ENCODE peak calls at places on chromosomes 2 and 18, in four cellular contexts. L is GM13977; P is stimulated activated CD4-positive, alpha-beta T cell treated with anti-CD3 and anti-CD28 coated beads, Interleukin-4, amount 100 ng/mL, for 24 hours; M is WTC11. F is an unnamed sample.
A peak's percentile ranks its signal among the peaks of the same experiment; 100 is the strongest.

GRCh38 chr2:112794131-112794733 is 9.9 kb upstream of the IL1A start:
- DNase-seq in L (peak; percentile 31), P (peak; percentile 27), M (no peak), F (peak; percentile 55)

GRCh38 chr2:27009083-27009482 is 23.7 kb upstream of the TMEM214 start:
- DNase-seq in L (no peak), P (no peak), M (no peak), F (no peak)

GRCh38 chr2:23803965-23804542 is 122.9 kb downstream of the ATAD2B start:
- DNase-seq in L (no peak), P (no peak), M (peak; percentile 39), F (peak; percentile 12)

GRCh38 chr2:23351388-23352141 is 33.4 kb upstream of the KLHL29 start:
- DNase-seq in L (peak; percentile 91), P (peak; percentile 60), M (peak; percentile 85), F (peak; percentile 78)

GRCh38 chr2:176445831-176446433 is 176.7 kb downstream of the MTX2 start:
- DNase-seq in L (no peak), P (no peak), M (no peak), F (no peak)

GRCh38 chr18:53556450-53556849 is 668.0 kb downstream of the MBD2 start:
- DNase-seq in L (no peak), P (no peak), M (no peak), F (no peak)

GRCh38 chr2:215950009-215950408 is 63.3 kb downstream of the MREG start:
- DNase-seq in L (peak; percentile 50), P (no peak), M (no peak), F (no peak)

GRCh38 chr2:150806336-150806735 is 318.9 kb upstream of the RND3 start:
- DNase-seq in L (no peak), P (no peak), M (no peak), F (no peak)

GRCh38 chr2:16487686-16488085 is 177.9 kb downstream of the CYRIA start:
- DNase-seq in L (no peak), P (no peak), M (no peak), F (no peak)

GRCh38 chr2:21515903-21516302 is 392.1 kb downstream of the TDRD15 start:
- DNase-seq in L (no peak), P (no peak), M (no peak), F (no peak)

GRCh38 chr2:19299032-19299431 is 59.4 kb downstream of the OSR1 start:
- DNase-seq in L (no peak), P (no peak), M (no peak), F (no peak)

GRCh38 chr2:120383191-120383590 is 37.3 kb downstream of the INHBB start:
- DNase-seq in L (no peak), P (no peak), M (no peak), F (no peak)

GRCh38 chr2:9594361-9595063 is 36.3 kb downstream of the YWHAQ start:
- DNase-seq in L (no peak), P (peak; percentile 39), M (no peak), F (peak; percentile 21)

GRCh38 chr2:9333591-9334171 is 89.6 kb downstream of the ITGB1BP1 start:
- DNase-seq in L (no peak), P (no peak), M (peak; percentile 34), F (peak; percentile 45)

GRCh38 chr2:172465417-172466334 is 38.3 kb downstream of the ITGA6 start:
- DNase-seq in L (peak; percentile 52), P (peak; percentile 81), M (peak; percentile 63), F (peak; percentile 91)

GRCh38 chr18:54822872-54823845 is 5.1 kb upstream of the RAB27B start:
- DNase-seq in L (no peak), P (no peak), M (no peak), F (no peak)

GRCh38 chr2:56118474-56118873 is 65.3 kb upstream of the CCDC85A start:
- DNase-seq in L (no peak), P (no peak), M (no peak), F (no peak)

GRCh38 chr2:19746611-19747309 is 155.0 kb downstream of the TTC32 start:
- DNase-seq in L (peak; percentile 33), P (no peak), M (peak; percentile 79), F (peak; percentile 17)

GRCh38 chr2:215540646-215541045 is 104.8 kb upstream of the FN1 start:
- DNase-seq in L (no peak), P (no peak), M (no peak), F (no peak)